ENCODE peak calls at places on chromosomes 2 and 18, in eight cellular contexts. A is Jurkat, Clone E6-1; B is BE2C; S is stomach; L is dorsolateral prefrontal cortex; R is right cardiac atrium; K is ovary; T is GM12878. G is an unnamed sample.

GRCh38 chr2:184215745-184216144 is 382.6 kb upstream of the ZNF804A start:
- DNase-seq in A (no peak), B (no peak), S (no peak), L (no peak), R (no peak), K (no peak), T (no peak), G (no peak)

GRCh38 chr2:20071397-20072383 is 20.3 kb upstream of the LAPTM4A start:
- DNase-seq in A (no peak), B (peak), S (no peak), L (no peak), R (peak), K (peak), T (no peak), G (no peak)

GRCh38 chr2:179822540-179822939 is 38.9 kb downstream of the ZNF385B start:
- DNase-seq in A (no peak), B (no peak), S (no peak), L (no peak), R (no peak), K (no peak), T (no peak), G (no peak)

GRCh38 chr2:20457027-20457426 is 10.2 kb downstream of the RHOB start:
- DNase-seq in A (no peak), B (no peak), S (peak), L (no peak), R (no peak), K (no peak), T (no peak), G (no peak)

GRCh38 chr2:197310271-197310939 is at the start of gene ANKRD44:
- DNase-seq in A (no peak), B (peak), S (peak), L (peak), R (peak), K (peak), T (no peak), G (peak)

GRCh38 chr2:3042601-3043585 is 334.7 kb downstream of the EIPR1 start:
- DNase-seq in A (no peak), B (no peak), S (no peak), L (no peak), R (no peak), K (no peak), T (no peak), G (no peak)

GRCh38 chr2:39728941-39729351 is 50.1 kb downstream of the THUMPD2 start:
- DNase-seq in A (no peak), B (peak), S (peak), L (peak), R (peak), K (peak), T (no peak), G (no peak)

GRCh38 chr2:156294945-156295580 is 37.5 kb downstream of the NR4A2 start:
- DNase-seq in A (no peak), B (no peak), S (no peak), L (no peak), R (no peak), K (no peak), T (no peak), G (no peak)

GRCh38 chr2:19649107-19649506 is 252.7 kb downstream of the TTC32 start:
- DNase-seq in A (no peak), B (no peak), S (no peak), L (no peak), R (no peak), K (no peak), T (no peak), G (no peak)

GRCh38 chr2:28588231-28588725 is 92.4 kb downstream of the PLB1 start:
- DNase-seq in A (no peak), B (no peak), S (no peak), L (no peak), R (no peak), K (no peak), T (no peak), G (no peak)

GRCh38 chr18:21629089-21629832 is 17.1 kb downstream of the SNRPD1 start:
- DNase-seq in A (no peak), B (no peak), S (no peak), L (no peak), R (no peak), K (no peak), T (peak), G (no peak)

DNA sequence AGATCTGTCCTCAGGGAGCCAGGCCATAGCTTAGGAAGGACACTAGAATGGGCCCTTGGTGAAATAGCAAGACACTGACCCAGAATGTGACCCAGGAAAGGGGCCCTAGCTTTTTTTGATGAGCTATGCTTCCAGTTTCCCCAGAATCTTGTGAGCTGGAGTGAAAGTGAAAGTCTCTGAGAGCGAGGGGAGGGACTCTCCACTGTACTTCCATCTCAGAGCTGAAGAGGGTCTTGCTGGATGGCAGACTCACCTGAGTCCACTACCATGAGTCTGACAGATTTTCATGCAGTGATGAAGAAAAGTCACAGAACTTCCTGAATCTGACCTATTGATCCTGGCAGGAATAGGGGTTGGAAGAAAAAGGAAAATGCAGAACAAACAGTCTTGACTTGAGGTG is 3.1 kb downstream of the ARHGAP25 start:
- DNase-seq in A (peak), B (no peak), S (no peak), L (no peak), R (no peak), K (no peak), T (no peak), G (peak)
- H3K4me3 ChIP-seq in A (peak), B (no peak), S (no peak), L (no peak), R (no peak), K (no peak), T (peak), G (peak)

GRCh38 chr2:222862915-222863544 is 2.2 kb downstream of the ACSL3 start:
- DNase-seq in A (no peak), B (no peak), S (no peak), L (no peak), R (no peak), K (no peak), T (no peak), G (no peak)
- H3K4me3 ChIP-seq in A (no peak), B (peak), S (peak), L (peak), R (no peak), K (no peak), T (peak), G (no peak)

GRCh38 chr2:78780321-78780720 is 245.2 kb upstream of the REG3G start:
- DNase-seq in A (no peak), B (no peak), S (no peak), L (no peak), R (no peak), K (no peak), T (no peak), G (no peak)
- H3K4me3 ChIP-seq in A (no peak), B (no peak), S (no peak), L (no peak), R (no peak), K (no peak), T (no peak), G (no peak)

DNA sequence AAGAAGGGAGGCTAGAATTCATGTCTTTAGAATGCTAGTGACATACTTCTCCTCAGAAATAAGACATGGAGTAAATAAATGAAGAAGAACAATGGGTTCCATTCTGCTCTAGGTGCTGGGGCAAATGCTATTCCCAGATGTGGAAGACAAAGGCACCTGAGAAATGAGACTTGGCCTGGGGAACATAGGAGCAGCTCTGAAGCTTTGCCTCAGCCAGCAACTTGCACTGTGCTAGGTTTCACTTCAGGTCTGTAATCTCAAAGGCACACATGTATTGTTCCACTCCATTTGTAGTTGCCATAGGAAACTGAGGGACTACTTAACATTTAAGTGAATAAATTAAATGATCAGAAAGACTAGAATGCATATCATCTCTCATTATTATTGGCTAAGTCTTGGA is 538.9 kb upstream of the REG3G start:
- DNase-seq in A (no peak), B (no peak), S (no peak), L (no peak), R (no peak), K (no peak), T (no peak), G (no peak)
- H3K4me3 ChIP-seq in A (no peak), B (no peak), S (no peak), L (peak), R (no peak), K (no peak), T (no peak), G (no peak)

DNA sequence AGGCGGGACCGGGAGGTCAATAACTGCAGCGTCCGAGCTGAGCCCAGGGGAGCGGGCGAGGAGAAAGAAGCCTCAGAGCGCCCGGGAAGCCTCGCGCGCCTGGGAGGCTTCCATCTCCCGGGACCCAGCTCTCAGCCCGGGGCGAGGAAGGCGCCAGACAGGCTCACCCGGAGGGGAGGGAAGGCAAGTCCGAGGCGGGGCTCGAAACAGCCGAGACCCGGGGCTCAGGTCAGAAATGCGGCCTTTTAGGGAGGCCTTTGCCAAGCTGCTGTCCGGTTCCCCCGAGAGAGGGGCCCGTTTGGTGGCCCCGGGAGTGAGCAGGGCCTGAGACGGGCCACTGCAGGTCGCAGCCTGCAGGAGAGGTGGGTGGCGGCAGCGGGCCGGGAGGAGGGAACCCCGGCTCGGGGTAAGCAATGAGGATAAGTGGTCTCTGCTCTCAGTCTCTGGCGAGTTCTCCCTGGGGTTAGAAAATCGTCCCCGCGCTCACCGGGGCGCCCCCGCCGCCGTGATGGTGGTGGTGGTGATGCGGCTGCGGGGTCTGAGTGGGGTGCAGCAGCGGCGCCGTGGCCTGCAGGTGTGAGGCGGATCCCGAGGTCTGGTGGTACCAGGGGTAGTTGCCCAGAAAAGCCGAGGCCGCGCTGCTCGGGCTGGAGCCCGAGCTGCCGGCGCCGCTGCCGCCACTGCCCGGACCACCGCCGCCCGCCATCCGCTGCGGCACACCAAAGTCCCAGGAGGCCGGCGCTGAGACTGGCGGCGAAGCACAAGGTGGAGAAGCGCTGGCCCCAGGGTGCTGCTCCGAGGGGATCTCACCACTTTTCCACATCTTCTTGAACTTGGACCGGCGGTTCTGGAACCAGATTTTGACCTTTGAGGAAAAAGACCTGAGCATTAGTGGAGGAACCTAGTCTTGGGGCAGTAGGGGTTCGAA is 2.4 kb downstream of the DLX2 start:
- DNase-seq in A (no peak), B (peak), S (no peak), L (no peak), R (no peak), K (no peak), T (no peak), G (no peak)
- H3K4me3 ChIP-seq in A (no peak), B (peak), S (peak), L (no peak), R (no peak), K (no peak), T (peak), G (no peak)

GRCh38 chr18:79384151-79384807 is 11.5 kb upstream of the NFATC1 start:
- DNase-seq in A (no peak), B (no peak), S (no peak), L (no peak), R (no peak), K (no peak), T (no peak), G (no peak)
- H3K4me3 ChIP-seq in A (no peak), B (no peak), S (no peak), L (no peak), R (no peak), K (no peak), T (no peak), G (no peak)